ENCODE peak calls at places on chromosomes 2 and 18, in six cellular contexts. F, E, L, O, V and A are unnamed samples.

GRCh38 chr2:63465633-63466032 is 122.6 kb downstream of the WDPCP start:
- DNase-seq in O (no peak), L (peak; percentile 51), E (peak; percentile 9), V (no peak), F (no peak), A (no peak)

GRCh38 chr2:78817430-78817829 is 208.1 kb upstream of the REG3G start:
- DNase-seq in V (no peak), L (no peak), E (no peak), F (no peak), O (no peak), A (no peak)

GRCh38 chr2:160352492-160352891 is 141.1 kb downstream of the RBMS1 start:
- DNase-seq in F (no peak), V (no peak), O (no peak), E (peak; percentile 91), L (peak; percentile 71), A (no peak)

GRCh38 chr2:220090050-220090449 is 462.6 kb downstream of the SLC4A3 start:
- DNase-seq in O (no peak), E (no peak), L (no peak), V (no peak), F (no peak), A (no peak)

GRCh38 chr2:121360566-121361300 is 75.7 kb upstream of the TFCP2L1 start:
- DNase-seq in L (peak; percentile 93), E (peak; percentile 25), V (no peak), O (no peak), F (no peak), A (no peak)

GRCh38 chr2:170715062-170715931 is at the start of gene SP5:
- DNase-seq in L (peak; percentile 29), F (peak; percentile 84), V (peak; percentile 75), E (peak; percentile 62), O (peak; percentile 83), A (peak; percentile 85)

GRCh38 chr18:55007582-55007981 is 48.3 kb upstream of the CCDC68 start:
- DNase-seq in E (no peak), L (peak; percentile 13), V (peak; percentile 61), F (no peak), O (no peak), A (no peak)

GRCh38 chr18:8668381-8668780 is 37.0 kb upstream of the MTCL1 start:
- DNase-seq in V (no peak), O (no peak), L (no peak), E (no peak), F (no peak), A (no peak)

GRCh38 chr2:9556121-9556869 is 665 bp upstream of the ADAM17 start:
- DNase-seq in E (peak; percentile 67), O (no peak), F (no peak), L (peak; percentile 22), V (peak; percentile 50), A (no peak)

GRCh38 chr18:54127759-54128378 is 96.6 kb downstream of the MBD2 start:
- DNase-seq in E (peak; percentile 71), F (peak; percentile 54), O (peak; percentile 53), L (peak; percentile 54), V (peak; percentile 77), A (peak; percentile 68)

DNA sequence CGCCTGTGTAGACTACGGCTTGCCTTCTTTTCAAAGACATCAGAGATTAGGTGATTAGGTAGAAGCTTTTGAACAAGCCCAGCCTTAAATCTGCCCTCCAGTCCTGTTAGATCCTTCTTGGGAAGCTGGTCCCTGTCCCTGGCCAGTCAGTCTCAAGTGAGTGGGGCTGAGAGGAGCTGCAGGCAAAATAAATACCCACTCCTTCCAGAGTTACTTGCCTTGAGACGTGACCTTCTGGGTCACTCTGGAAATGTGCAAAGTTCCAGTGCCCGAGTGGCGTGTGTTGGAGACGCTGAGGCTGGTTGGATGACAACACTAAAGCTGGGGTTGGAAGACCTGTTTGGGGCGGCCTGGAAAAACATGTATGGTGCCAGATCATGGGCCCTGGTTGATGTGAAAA is 32.1 kb downstream of the TCF7L1 start:
- DNase-seq in L (no peak), V (no peak), O (no peak), F (no peak), E (no peak), A (no peak)
- H3K4me1 ChIP-seq in L (peaks cover 30% of the 10 kb centered on the region), V (peaks cover 8% of the 10 kb centered on the region), O (peaks cover 21% of the 10 kb centered on the region), F (peaks cover 34% of the 10 kb centered on the region), E (peaks cover 21% of the 10 kb centered on the region), A (peaks cover 17% of the 10 kb centered on the region)

DNA sequence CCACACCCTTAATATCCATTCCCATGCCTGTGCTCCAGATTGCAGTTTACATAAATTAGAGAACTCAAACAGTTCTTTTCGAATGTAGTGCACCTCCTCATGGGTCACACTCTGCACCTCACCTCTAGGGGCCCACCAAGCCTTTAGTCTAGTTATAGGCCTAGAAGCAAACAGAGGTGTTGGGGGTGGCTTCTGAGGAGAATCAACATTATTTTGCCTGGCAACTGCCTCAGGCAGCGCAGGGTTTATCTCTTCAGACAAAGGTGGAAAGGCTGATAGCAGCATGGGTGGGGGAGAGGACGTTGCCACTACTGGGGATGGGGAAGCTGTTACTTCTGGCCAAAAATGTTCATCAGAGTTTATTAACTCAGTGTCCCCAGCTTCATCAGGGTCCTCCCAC is 5.0 kb upstream of the GYPC start:
- DNase-seq in O (peak; percentile 3), F (no peak), V (no peak), L (no peak), E (no peak), A (no peak)
- H3K14ac ChIP-seq in O (no peak overlapping the region), F (no peak overlapping the region), V (no peak overlapping the region), L (no peak overlapping the region), E (no peak overlapping the region), A (no peak overlapping the region)

GRCh38 chr18:27378396-27379094 is 193.4 kb upstream of the CHST9 start:
- DNase-seq in V (peak; percentile 59), O (no peak), E (peak; percentile 82), L (no peak), F (no peak), A (no peak)
- H4K91ac ChIP-seq in V (no peak overlapping the region), O (no peak overlapping the region), E (no peak overlapping the region), L (no peak overlapping the region), F (no peak overlapping the region), A (no peak overlapping the region)

DNA sequence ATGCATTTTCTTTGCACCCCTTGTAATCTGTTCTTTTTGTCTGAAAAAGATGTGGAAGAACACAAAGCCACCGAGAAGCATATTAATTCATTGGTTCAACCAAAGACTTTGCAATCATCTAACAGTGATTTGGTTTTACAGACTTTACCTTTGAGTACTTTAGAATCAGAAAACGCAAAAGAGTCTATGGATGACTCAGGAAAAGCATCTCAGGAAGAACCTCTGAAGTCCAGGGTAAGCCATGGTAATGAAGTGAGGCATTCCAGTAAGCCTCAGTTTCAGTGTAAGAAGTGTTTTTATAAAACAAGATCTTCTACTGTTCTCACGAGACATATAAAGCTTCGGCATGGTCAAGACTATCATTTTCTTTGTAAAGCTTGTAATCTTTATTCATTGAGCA is 35.2 kb downstream of the ZNF407 start:
- DNase-seq in L (no peak), F (no peak), O (no peak), E (no peak), V (no peak), A (no peak)
- H3K4me1 ChIP-seq in L (peaks cover 15% of the 10 kb centered on the region), F (no peaks in the 10 kb centered on the region), O (no peaks in the 10 kb centered on the region), E (peaks cover 2% of the 10 kb centered on the region), V (peaks cover 22% of the 10 kb centered on the region), A (no peaks in the 10 kb centered on the region)

GRCh38 chr2:58039170-58039611 is 7.4 kb upstream of the VRK2 start:
- DNase-seq in V (no peak), L (peak; percentile 75), F (no peak), O (no peak), E (peak; percentile 30), A (no peak)
- H3K14ac ChIP-seq in V (no peak overlapping the region), L (no peak overlapping the region), F (no peak overlapping the region), O (no peak overlapping the region), E (no peak overlapping the region), A (no peak overlapping the region)

DNA sequence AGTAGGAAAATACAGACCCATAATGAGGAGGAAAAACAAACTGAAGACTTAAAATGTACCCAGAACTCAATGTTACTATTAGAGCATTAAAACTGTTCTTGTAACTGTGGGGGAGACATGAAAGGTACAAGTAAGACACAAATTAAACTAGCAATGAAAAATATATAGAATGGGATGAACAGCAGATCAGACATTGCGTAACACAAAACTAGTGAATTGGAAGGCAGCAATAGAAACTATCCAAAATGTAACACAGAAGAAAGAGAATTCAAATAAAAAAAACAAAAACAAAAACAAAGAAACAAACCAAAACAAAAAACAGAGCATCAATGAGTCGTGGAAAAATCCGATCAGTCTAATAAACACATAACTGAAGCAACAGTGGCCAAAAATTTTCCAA is 127.1 kb upstream of the CNGA3 start:
- DNase-seq in F (no peak), L (no peak), V (no peak), O (no peak), E (no peak), A (no peak)
- H4K91ac ChIP-seq in F (no peak overlapping the region), L (no peak overlapping the region), V (no peak overlapping the region), O (no peak overlapping the region), E (no peak overlapping the region), A (no peak overlapping the region)

DNA sequence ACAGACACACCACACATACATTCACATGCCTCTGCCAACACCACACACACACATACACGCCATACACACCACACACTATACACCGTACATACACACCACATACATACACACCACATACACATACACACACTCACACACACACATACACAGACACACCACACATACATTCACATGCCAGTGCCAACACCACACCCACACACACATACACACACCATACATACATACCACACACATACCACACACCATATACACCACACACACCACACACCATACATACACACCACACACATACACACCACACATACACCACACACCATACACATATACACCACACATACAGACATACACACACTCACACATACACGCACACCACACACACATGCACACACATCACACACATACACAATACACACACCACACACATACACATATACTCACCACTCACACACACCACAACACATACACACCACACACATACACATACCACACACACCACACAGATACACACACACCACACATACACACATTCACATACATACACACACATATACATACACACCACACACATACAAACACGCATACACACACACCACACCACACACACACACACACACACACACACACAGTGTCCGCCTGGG is 37.2 kb downstream of the MCFD2 start:
- DNase-seq in F (no peak), L (peak; percentile 25), E (peak; percentile 14), O (no peak), V (no peak), A (no peak)
- H3K4me1 ChIP-seq in F (peaks cover 17% of the 10 kb centered on the region), L (peaks cover 52% of the 10 kb centered on the region), E (peaks cover 42% of the 10 kb centered on the region), O (no peaks in the 10 kb centered on the region), V (peaks cover 24% of the 10 kb centered on the region), A (no peaks in the 10 kb centered on the region)

GRCh38 chr18:38805256-38805655 is 1239.7 kb upstream of the CELF4 start:
- DNase-seq in E (no peak), F (no peak), V (no peak), L (no peak), O (no peak), A (no peak)
- H3K14ac ChIP-seq in E (no peak overlapping the region), F (no peak overlapping the region), V (no peak overlapping the region), L (no peak overlapping the region), O (no peak overlapping the region), A (no peak overlapping the region)

GRCh38 chr2:52036853-52037252 is 1004.9 kb upstream of the NRXN1 start:
- DNase-seq in L (no peak), F (no peak), E (no peak), O (no peak), V (no peak), A (no peak)
- H4K91ac ChIP-seq in L (no peak overlapping the region), F (no peak overlapping the region), E (no peak overlapping the region), O (no peak overlapping the region), V (no peak overlapping the region), A (no peak overlapping the region)

GRCh38 chr18:74387362-74387761 is 69.7 kb downstream of the DIPK1C start:
- DNase-seq in V (peak; percentile 3), F (no peak), E (no peak), L (no peak), O (no peak), A (no peak)
- H3K4me1 ChIP-seq in V (no peaks in the 10 kb centered on the region), F (peaks cover 4% of the 10 kb centered on the region), E (peaks cover 1% of the 10 kb centered on the region), L (no peaks in the 10 kb centered on the region), O (peaks cover 3% of the 10 kb centered on the region), A (no peaks in the 10 kb centered on the region)